ENCODE peak calls at places on chromosomes 16 and 17, in ten cellular contexts. Y, T, V, K, N, D, O, Z, H and F are unnamed samples.

GRCh38 chr17:44906987-44907681 is 7.9 kb upstream of the EFTUD2 start:
- DNase-seq in Y (no peak), T (no peak), V (no peak), K (no peak), N (no peak), D (no peak), O (no peak), Z (no peak), H (no peak), F (no peak)

GRCh38 chr17:51610834-51611233 is 350.5 kb downstream of the UTP18 start:
- DNase-seq in Y (no peak), T (no peak), V (no peak), K (no peak), N (no peak), D (no peak), O (no peak), Z (no peak), H (no peak), F (no peak)

GRCh38 chr16:49700928-49701685 is 154.8 kb downstream of the ZNF423 start:
- DNase-seq in Y (no peak), T (no peak), V (no peak), K (no peak), N (no peak), D (no peak), O (no peak), Z (no peak), H (no peak), F (no peak)

GRCh38 chr17:70120420-70120819 is 45.4 kb downstream of the KCNJ16 start:
- DNase-seq in Y (no peak), T (no peak), V (no peak), K (no peak), N (no peak), D (no peak), O (no peak), Z (no peak), H (no peak), F (no peak)

GRCh38 chr16:29790183-29790948 is at the start of gene KIF22:
- DNase-seq in Y (peak; percentile 99), T (peak; percentile 99), V (peak; percentile 96), K (peak; percentile 99), N (peak; percentile 99), D (peak; percentile 98), O (peak; percentile 99), Z (peak; percentile 100), H (peak; percentile 95), F (peak; percentile 99)

GRCh38 chr16:2213817-2214720 is 571 bp downstream of the PGP start:
- DNase-seq in Y (no peak), T (no peak), V (no peak), K (no peak), N (no peak), D (no peak), O (no peak), Z (no peak), H (no peak), F (no peak)

GRCh38 chr16:4116328-4117249 is at the start of gene ADCY9:
- DNase-seq in Y (peak; percentile 86), T (peak; percentile 77), V (peak; percentile 16), K (peak; percentile 81), N (peak; percentile 49), D (peak; percentile 75), O (peak; percentile 60), Z (peak; percentile 80), H (no peak), F (peak; percentile 42)

GRCh38 chr17:2177235-2177811 is 122.4 kb downstream of the HIC1 start:
- DNase-seq in Y (no peak), T (no peak), V (no peak), K (no peak), N (no peak), D (peak; percentile 33), O (no peak), Z (no peak), H (no peak), F (no peak)

DNA sequence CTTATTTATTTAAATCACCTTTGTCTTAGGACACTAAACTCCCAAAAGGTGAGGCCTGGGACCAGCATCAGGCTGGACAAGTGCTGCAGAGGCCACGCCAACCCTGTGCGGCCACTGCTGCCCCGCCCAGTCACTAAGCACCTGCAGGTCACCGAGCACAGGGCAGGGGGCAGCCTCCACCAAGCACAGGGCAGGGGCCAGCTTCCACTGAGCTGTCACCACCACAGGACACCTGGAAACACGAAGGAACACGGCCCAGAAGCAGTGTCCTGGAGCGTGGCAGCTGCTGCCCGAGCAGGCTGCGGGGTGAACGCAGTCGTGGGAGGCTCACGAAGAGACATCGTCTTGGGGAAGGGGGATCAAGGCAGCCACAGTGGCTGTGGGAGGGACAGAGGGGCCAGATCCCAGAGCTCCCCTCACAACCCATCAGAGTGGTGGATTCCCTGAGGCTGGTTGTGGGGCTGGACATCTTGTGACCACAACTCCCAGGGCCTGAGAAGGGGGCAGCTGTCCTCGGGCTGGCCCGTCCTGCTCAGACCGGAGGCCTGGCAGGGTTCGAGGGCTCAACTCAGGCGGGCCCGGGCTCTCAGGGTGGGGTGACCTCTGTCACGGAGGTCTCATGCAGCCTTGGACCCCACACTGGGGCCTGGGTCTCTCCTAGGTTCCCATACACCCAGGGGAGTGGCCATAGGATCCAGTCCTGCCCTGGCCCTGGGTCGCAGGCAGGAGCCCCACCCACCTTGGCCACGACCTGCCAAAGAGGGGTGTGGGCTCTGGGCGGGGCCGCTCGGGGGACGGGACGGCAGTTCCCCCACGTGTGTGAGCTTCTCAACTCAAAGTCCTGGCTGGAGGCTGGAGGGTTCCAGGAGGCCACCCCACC is 18.7 kb downstream of the RAB40B start:
- DNase-seq in Y (no peak), T (no peak), V (no peak), K (no peak), N (no peak), D (no peak), O (no peak), Z (peak; percentile 66), H (no peak), F (no peak)
- TF ChIP-seq CTCF in Y (no peak), T (no peak), V (no peak), K (no peak), N (no peak), D (no peak), O (no peak), Z (no peak), H (peak; percentile 70), F (no peak)

GRCh38 chr16:89115216-89115949 is 21.7 kb downstream of the ACSF3 start:
- DNase-seq in Y (no peak), T (no peak), V (no peak), K (peak; percentile 79), N (peak; percentile 64), D (peak; percentile 13), O (peak; percentile 77), Z (peak; percentile 75), H (no peak), F (peak; percentile 73)

GRCh38 chr16:89113152-89113547 is 19.5 kb downstream of the ACSF3 start:
- DNase-seq in Y (no peak), T (no peak), V (no peak), K (no peak), N (no peak), D (no peak), O (no peak), Z (no peak), H (no peak), F (no peak)

GRCh38 chr16:89113661-89114060 is 20.0 kb downstream of the ACSF3 start:
- DNase-seq in Y (no peak), T (no peak), V (no peak), K (no peak), N (no peak), D (no peak), O (no peak), Z (no peak), H (no peak), F (no peak)

GRCh38 chr16:89112377-89113151 is 18.9 kb downstream of the ACSF3 start:
- DNase-seq in Y (no peak), T (no peak), V (no peak), K (no peak), N (no peak), D (no peak), O (no peak), Z (no peak), H (no peak), F (no peak)

GRCh38 chr16:89114159-89114981 is 20.7 kb downstream of the ACSF3 start:
- DNase-seq in Y (no peak), T (no peak), V (no peak), K (no peak), N (no peak), D (no peak), O (no peak), Z (no peak), H (no peak), F (no peak)
- H3K4me3 ChIP-seq in Y (no peak overlapping the region), T (no peak overlapping the region), V (no peak overlapping the region), K (no peak overlapping the region), N (peak overlapping the region; percentile 3), D (no peak overlapping the region), O (no peak overlapping the region), Z (peak overlapping the region; percentile 16), H (no peak overlapping the region), F (no peak overlapping the region)

GRCh38 chr16:60682219-60682618 is 1354.0 kb downstream of the CDH8 start:
- DNase-seq in Y (no peak), T (no peak), V (no peak), K (no peak), N (no peak), D (no peak), O (no peak), Z (no peak), H (no peak), F (no peak)

GRCh38 chr16:60681014-60681413 is 1355.2 kb downstream of the CDH8 start:
- DNase-seq in Y (no peak), T (no peak), V (no peak), K (no peak), N (no peak), D (no peak), O (no peak), Z (no peak), H (no peak), F (no peak)

GRCh38 chr16:60684002-60684401 is 1352.2 kb downstream of the CDH8 start:
- DNase-seq in Y (no peak), T (no peak), V (no peak), K (no peak), N (no peak), D (no peak), O (no peak), Z (no peak), H (no peak), F (no peak)

GRCh38 chr16:60686824-60687223 is 1349.4 kb downstream of the CDH8 start:
- DNase-seq in Y (no peak), T (no peak), V (no peak), K (no peak), N (no peak), D (no peak), O (no peak), Z (no peak), H (no peak), F (no peak)
- TF ChIP-seq POLR2A in Y (no peak), T (no peak), V (no peak), K (no peak), N (no peak), D (no peak), O (no peak), Z (no peak), H (no peak), F (no peak)

DNA sequence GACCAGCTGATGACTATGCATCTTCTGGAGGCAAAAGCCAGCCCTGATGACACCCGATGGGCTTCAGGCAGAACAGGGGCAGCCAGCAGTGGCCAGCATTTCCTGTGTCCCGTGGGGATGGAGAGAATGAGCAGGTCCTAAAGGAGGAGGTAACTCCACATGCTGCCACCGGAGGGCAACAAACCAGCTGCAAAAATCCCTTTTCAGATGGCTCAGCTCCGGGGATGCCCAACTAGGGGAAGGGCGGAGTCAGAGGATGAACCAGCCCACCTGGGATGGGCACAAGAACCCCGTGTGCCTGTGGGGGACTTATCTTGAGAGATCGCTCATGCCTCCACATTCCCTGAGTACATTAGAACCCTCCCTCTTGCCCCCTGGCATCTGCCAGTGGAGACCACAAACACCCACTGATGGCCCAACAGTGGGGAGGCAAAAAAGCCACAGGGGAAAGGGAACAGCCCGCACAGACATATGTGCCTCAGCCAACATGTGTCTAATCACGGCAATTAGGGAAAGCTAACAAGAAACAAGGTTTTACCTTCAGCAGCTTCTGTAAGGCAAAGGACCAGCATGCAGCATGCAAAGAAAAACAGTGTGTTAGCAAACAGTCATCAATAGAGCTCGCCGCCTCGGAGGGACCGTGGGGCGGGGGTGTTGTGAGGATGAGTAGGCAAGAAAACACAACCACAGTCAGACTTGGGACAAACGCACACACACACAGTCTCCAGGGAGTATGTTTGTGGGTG is 64.1 kb downstream of the MYO18A start:
- DNase-seq in Y (peak; percentile 87), T (no peak), V (peak; percentile 35), K (peak; percentile 30), N (no peak), D (no peak), O (no peak), Z (no peak), H (peak; percentile 70), F (no peak)
- TF ChIP-seq CTCF in Y (peak; percentile 49), T (no peak), V (peak; percentile 64), K (peak; percentile 26), N (peak; percentile 22), D (no peak), O (peak; percentile 32), Z (no peak), H (peak; percentile 84), F (no peak)